ENCODE peak calls at places on chromosomes 6 and 20, in eight cellular contexts. One of them, this sample, is unnamed.

GRCh38 chr6:132020138-132020551 is 69.0 kb upstream of the CCN2 start:
- DNase-seq in AML-193: no peak
- DNase-seq in AG04450: no peak
- DNase-seq in NCI-H774: peak
- DNase-seq in posterior vena cava: peak
- DNase-seq in posterior cingulate gyrus: peak
- DNase-seq in RWPE2: no peak
- DNase-seq in G401: no peak
- DNase-seq in this sample: no peak

GRCh38 chr20:610130-611046 is at the start of gene TCF15:
- DNase-seq in RWPE2: no peak
- DNase-seq in NCI-H774: no peak
- DNase-seq in posterior cingulate gyrus: no peak
- DNase-seq in G401: peak
- DNase-seq in AML-193: no peak
- DNase-seq in AG04450: no peak
- DNase-seq in posterior vena cava: no peak
- DNase-seq in this sample: no peak

GRCh38 chr20:36202891-36203338 is 33.4 kb upstream of the AAR2 start:
- DNase-seq in NCI-H774: peak
- DNase-seq in posterior vena cava: peak
- DNase-seq in AG04450: no peak
- DNase-seq in RWPE2: peak
- DNase-seq in G401: peak
- DNase-seq in AML-193: peak
- DNase-seq in posterior cingulate gyrus: peak
- DNase-seq in this sample: no peak

GRCh38 chr6:63635165-63635562 is 438 bp upstream of the PHF3 start:
- DNase-seq in AML-193: no peak
- DNase-seq in posterior cingulate gyrus: no peak
- DNase-seq in NCI-H774: no peak
- DNase-seq in posterior vena cava: no peak
- DNase-seq in G401: no peak
- DNase-seq in AG04450: no peak
- DNase-seq in RWPE2: no peak
- DNase-seq in this sample: no peak

GRCh38 chr6:4274382-4275082 is 139.2 kb upstream of the ECI2 start:
- DNase-seq in AML-193: no peak
- DNase-seq in G401: no peak
- DNase-seq in AG04450: no peak
- DNase-seq in NCI-H774: no peak
- DNase-seq in RWPE2: no peak
- DNase-seq in posterior cingulate gyrus: no peak
- DNase-seq in posterior vena cava: no peak
- DNase-seq in this sample: no peak

GRCh38 chr6:73985891-73986290 is 289.9 kb downstream of the CD109 start:
- DNase-seq in NCI-H774: no peak
- DNase-seq in AML-193: peak
- DNase-seq in AG04450: no peak
- DNase-seq in posterior vena cava: no peak
- DNase-seq in RWPE2: no peak
- DNase-seq in posterior cingulate gyrus: peak
- DNase-seq in G401: no peak
- DNase-seq in this sample: peak

GRCh38 chr20:61788343-61788742 is 277.3 kb downstream of the TAF4 start:
- DNase-seq in RWPE2: no peak
- DNase-seq in NCI-H774: no peak
- DNase-seq in posterior cingulate gyrus: peak
- DNase-seq in G401: no peak
- DNase-seq in AG04450: no peak
- DNase-seq in AML-193: no peak
- DNase-seq in posterior vena cava: no peak
- DNase-seq in this sample: no peak

GRCh38 chr20:24961384-24962181 is 12.5 kb downstream of the CST7 start:
- DNase-seq in NCI-H774: no peak
- DNase-seq in G401: no peak
- DNase-seq in AML-193: no peak
- DNase-seq in posterior vena cava: no peak
- DNase-seq in AG04450: no peak
- DNase-seq in posterior cingulate gyrus: no peak
- DNase-seq in RWPE2: peak
- DNase-seq in this sample: no peak

GRCh38 chr6:32153252-32153834 is 598 bp upstream of the PPT2 start:
- DNase-seq in RWPE2: no peak
- DNase-seq in NCI-H774: no peak
- DNase-seq in G401: no peak
- DNase-seq in posterior cingulate gyrus: peak
- DNase-seq in AG04450: no peak
- DNase-seq in AML-193: no peak
- DNase-seq in posterior vena cava: no peak
- DNase-seq in this sample: no peak

GRCh38 chr20:63264002-63264401 is 8.6 kb upstream of the ARFGAP1 start:
- DNase-seq in RWPE2: no peak
- DNase-seq in posterior cingulate gyrus: no peak
- DNase-seq in NCI-H774: no peak
- DNase-seq in AML-193: no peak
- DNase-seq in AG04450: no peak
- DNase-seq in posterior vena cava: no peak
- DNase-seq in G401: no peak
- DNase-seq in this sample: no peak

GRCh38 chr6:130240232-130240631 is 17.5 kb upstream of the SAMD3 start:
- DNase-seq in posterior vena cava: no peak
- DNase-seq in RWPE2: no peak
- DNase-seq in G401: no peak
- DNase-seq in posterior cingulate gyrus: no peak
- DNase-seq in AML-193: no peak
- DNase-seq in AG04450: peak
- DNase-seq in NCI-H774: no peak
- DNase-seq in this sample: peak

GRCh38 chr6:133768656-133769295 is 120.1 kb upstream of the TCF21 start:
- DNase-seq in AML-193: no peak
- DNase-seq in AG04450: no peak
- DNase-seq in posterior cingulate gyrus: peak
- DNase-seq in G401: no peak
- DNase-seq in posterior vena cava: no peak
- DNase-seq in RWPE2: no peak
- DNase-seq in NCI-H774: no peak
- DNase-seq in this sample: no peak

GRCh38 chr6:3292431-3293197 is 33.9 kb downstream of the PSMG4 start:
- DNase-seq in posterior vena cava: peak
- DNase-seq in AG04450: no peak
- DNase-seq in AML-193: no peak
- DNase-seq in posterior cingulate gyrus: no peak
- DNase-seq in G401: no peak
- DNase-seq in NCI-H774: no peak
- DNase-seq in RWPE2: no peak
- DNase-seq in this sample: no peak

GRCh38 chr20:48066256-48066655 is 281.0 kb upstream of the SULF2 start:
- DNase-seq in posterior vena cava: no peak
- DNase-seq in RWPE2: no peak
- DNase-seq in posterior cingulate gyrus: no peak
- DNase-seq in G401: no peak
- DNase-seq in NCI-H774: no peak
- DNase-seq in AG04450: no peak
- DNase-seq in AML-193: no peak
- DNase-seq in this sample: peak

GRCh38 chr20:39825950-39826349 is 863.1 kb downstream of the MAFB start:
- DNase-seq in RWPE2: no peak
- DNase-seq in G401: no peak
- DNase-seq in NCI-H774: no peak
- DNase-seq in AML-193: no peak
- DNase-seq in posterior vena cava: no peak
- DNase-seq in AG04450: no peak
- DNase-seq in posterior cingulate gyrus: no peak
- DNase-seq in this sample: no peak

GRCh38 chr6:88612631-88613030 is 350.8 kb downstream of the RNGTT start:
- DNase-seq in posterior cingulate gyrus: no peak
- DNase-seq in RWPE2: no peak
- DNase-seq in posterior vena cava: no peak
- DNase-seq in NCI-H774: no peak
- DNase-seq in G401: no peak
- DNase-seq in AML-193: no peak
- DNase-seq in AG04450: no peak
- DNase-seq in this sample: no peak

GRCh38 chr6:88519227-88520019 is 353.3 kb upstream of the CNR1 start:
- DNase-seq in posterior vena cava: no peak
- DNase-seq in RWPE2: no peak
- DNase-seq in G401: no peak
- DNase-seq in posterior cingulate gyrus: no peak
- DNase-seq in AML-193: no peak
- DNase-seq in AG04450: no peak
- DNase-seq in NCI-H774: no peak
- DNase-seq in this sample: no peak

GRCh38 chr6:18340781-18341551 is 46.2 kb upstream of the RNF144B start:
- DNase-seq in G401: no peak
- DNase-seq in AG04450: no peak
- DNase-seq in posterior cingulate gyrus: no peak
- DNase-seq in posterior vena cava: no peak
- DNase-seq in NCI-H774: no peak
- DNase-seq in RWPE2: no peak
- DNase-seq in AML-193: no peak
- DNase-seq in this sample: no peak

GRCh38 chr6:44301106-44301505 is 12.0 kb downstream of the AARS2 start:
- DNase-seq in AML-193: no peak
- DNase-seq in RWPE2: no peak
- DNase-seq in posterior vena cava: peak
- DNase-seq in G401: no peak
- DNase-seq in AG04450: no peak
- DNase-seq in NCI-H774: no peak
- DNase-seq in posterior cingulate gyrus: no peak
- DNase-seq in this sample: no peak

GRCh38 chr6:51265426-51265825 is 446.8 kb downstream of the TFAP2B start:
- DNase-seq in NCI-H774: no peak
- DNase-seq in RWPE2: no peak
- DNase-seq in AML-193: peak
- DNase-seq in G401: peak
- DNase-seq in posterior vena cava: no peak
- DNase-seq in AG04450: no peak
- DNase-seq in posterior cingulate gyrus: no peak
- DNase-seq in this sample: no peak

GRCh38 chr20:17556842-17557674 is 12.8 kb upstream of the DSTN start:
- DNase-seq in posterior vena cava: peak
- DNase-seq in AML-193: no peak
- DNase-seq in G401: peak
- DNase-seq in NCI-H774: peak
- DNase-seq in posterior cingulate gyrus: peak
- DNase-seq in AG04450: no peak
- DNase-seq in RWPE2: peak
- DNase-seq in this sample: no peak

GRCh38 chr20:61849822-61850221 is 215.9 kb downstream of the TAF4 start:
- DNase-seq in RWPE2: no peak
- DNase-seq in G401: no peak
- DNase-seq in posterior cingulate gyrus: peak
- DNase-seq in NCI-H774: no peak
- DNase-seq in posterior vena cava: peak
- DNase-seq in AML-193: no peak
- DNase-seq in AG04450: no peak
- DNase-seq in this sample: no peak

GRCh38 chr20:24948939-24949679 is at the start of gene CST7:
- DNase-seq in G401: no peak
- DNase-seq in AG04450: no peak
- DNase-seq in AML-193: peak
- DNase-seq in RWPE2: peak
- DNase-seq in NCI-H774: no peak
- DNase-seq in posterior vena cava: peak
- DNase-seq in posterior cingulate gyrus: no peak
- DNase-seq in this sample: peak

GRCh38 chr6:20365456-20365855 is 36.2 kb upstream of the E2F3 start:
- DNase-seq in AG04450: no peak
- DNase-seq in AML-193: no peak
- DNase-seq in posterior vena cava: no peak
- DNase-seq in NCI-H774: no peak
- DNase-seq in posterior cingulate gyrus: no peak
- DNase-seq in G401: no peak
- DNase-seq in RWPE2: no peak
- DNase-seq in this sample: no peak

GRCh38 chr6:155269765-155270164 is 6.0 kb downstream of the CLDN20 start:
- DNase-seq in G401: no peak
- DNase-seq in RWPE2: no peak
- DNase-seq in AML-193: no peak
- DNase-seq in AG04450: no peak
- DNase-seq in NCI-H774: no peak
- DNase-seq in posterior cingulate gyrus: no peak
- DNase-seq in posterior vena cava: no peak
- DNase-seq in this sample: no peak

GRCh38 chr20:18001131-18001921 is 32.5 kb downstream of the MGME1 start:
- DNase-seq in posterior vena cava: peak
- DNase-seq in AG04450: no peak
- DNase-seq in NCI-H774: no peak
- DNase-seq in G401: peak
- DNase-seq in RWPE2: peak
- DNase-seq in AML-193: no peak
- DNase-seq in posterior cingulate gyrus: peak
- DNase-seq in this sample: peak

GRCh38 chr20:53872561-53873248 is 197.7 kb downstream of the BCAS1 start:
- DNase-seq in posterior cingulate gyrus: no peak
- DNase-seq in G401: no peak
- DNase-seq in AML-193: no peak
- DNase-seq in NCI-H774: no peak
- DNase-seq in RWPE2: no peak
- DNase-seq in AG04450: no peak
- DNase-seq in posterior vena cava: no peak
- DNase-seq in this sample: no peak

GRCh38 chr20:60011512-60012507 is 53.6 kb downstream of the CDH26 start:
- DNase-seq in AML-193: no peak
- DNase-seq in RWPE2: no peak
- DNase-seq in NCI-H774: peak
- DNase-seq in posterior cingulate gyrus: no peak
- DNase-seq in G401: no peak
- DNase-seq in posterior vena cava: no peak
- DNase-seq in AG04450: no peak
- DNase-seq in this sample: no peak

GRCh38 chr20:33663161-33664084 is 1.3 kb downstream of the C20orf144 start:
- DNase-seq in NCI-H774: peak
- DNase-seq in AG04450: no peak
- DNase-seq in RWPE2: peak
- DNase-seq in G401: peak
- DNase-seq in posterior cingulate gyrus: peak
- DNase-seq in AML-193: peak
- DNase-seq in posterior vena cava: peak
- DNase-seq in this sample: no peak

GRCh38 chr6:80021591-80021990 is 17.1 kb downstream of the TTK start:
- DNase-seq in posterior cingulate gyrus: no peak
- DNase-seq in RWPE2: no peak
- DNase-seq in AML-193: no peak
- DNase-seq in AG04450: no peak
- DNase-seq in posterior vena cava: no peak
- DNase-seq in NCI-H774: no peak
- DNase-seq in G401: no peak
- DNase-seq in this sample: no peak

GRCh38 chr20:36754656-36755222 is 8.8 kb upstream of the NDRG3 start:
- DNase-seq in AG04450: peak
- DNase-seq in posterior vena cava: no peak
- DNase-seq in posterior cingulate gyrus: no peak
- DNase-seq in G401: peak
- DNase-seq in NCI-H774: no peak
- DNase-seq in RWPE2: peak
- DNase-seq in AML-193: peak
- DNase-seq in this sample: peak

GRCh38 chr6:100305237-100305869 is 159.4 kb downstream of the SIM1 start:
- DNase-seq in posterior cingulate gyrus: no peak
- DNase-seq in NCI-H774: no peak
- DNase-seq in G401: no peak
- DNase-seq in posterior vena cava: no peak
- DNase-seq in AG04450: no peak
- DNase-seq in AML-193: no peak
- DNase-seq in RWPE2: no peak
- DNase-seq in this sample: no peak

GRCh38 chr20:36273414-36274247 is 32.5 kb upstream of the DLGAP4 start:
- DNase-seq in NCI-H774: no peak
- DNase-seq in AML-193: no peak
- DNase-seq in G401: peak
- DNase-seq in posterior vena cava: peak
- DNase-seq in RWPE2: peak
- DNase-seq in AG04450: no peak
- DNase-seq in posterior cingulate gyrus: no peak
- DNase-seq in this sample: no peak

GRCh38 chr6:121857551-121857950 is 422.1 kb downstream of the GJA1 start:
- DNase-seq in posterior vena cava: no peak
- DNase-seq in AML-193: no peak
- DNase-seq in posterior cingulate gyrus: no peak
- DNase-seq in G401: no peak
- DNase-seq in RWPE2: no peak
- DNase-seq in NCI-H774: no peak
- DNase-seq in AG04450: no peak
- DNase-seq in this sample: no peak

This sample was measured in AG09309.